ENCODE peak calls at places on chromosomes 3 and 15, in four cellular contexts. One of them, this sample, is unnamed.

GRCh38 chr15:25268166-25268565 is 170.7 kb downstream of the UBE3A start:
- DNase-seq in SK-N-SH: no peak
- DNase-seq in HepG2: peak
- DNase-seq in K562: peak
- DNase-seq in this sample: no peak

GRCh38 chr15:89936051-89936792 is 23.5 kb upstream of the ARPIN start:
- DNase-seq in HepG2: no peak
- DNase-seq in SK-N-SH: no peak
- DNase-seq in K562: no peak
- DNase-seq in this sample: no peak

GRCh38 chr15:48823237-48823636 is 12.4 kb upstream of the CEP152 start:
- DNase-seq in SK-N-SH: no peak
- DNase-seq in K562: no peak
- DNase-seq in HepG2: no peak
- DNase-seq in this sample: peak

GRCh38 chr15:97993310-97993738 is 32.8 kb downstream of the ARRDC4 start:
- DNase-seq in HepG2: no peak
- DNase-seq in K562: peak
- DNase-seq in SK-N-SH: no peak
- DNase-seq in this sample: no peak

GRCh38 chr3:8237893-8238292 is 263.7 kb upstream of the LMCD1 start:
- DNase-seq in SK-N-SH: no peak
- DNase-seq in K562: no peak
- DNase-seq in HepG2: no peak
- DNase-seq in this sample: no peak

GRCh38 chr3:25679166-25679565 is 14.5 kb upstream of the TOP2B start:
- DNase-seq in K562: no peak
- DNase-seq in HepG2: peak
- DNase-seq in SK-N-SH: peak
- DNase-seq in this sample: no peak

GRCh38 chr15:69853572-69853971 is 244.1 kb downstream of the TLE3 start:
- DNase-seq in K562: no peak
- DNase-seq in HepG2: no peak
- DNase-seq in SK-N-SH: no peak
- DNase-seq in this sample: no peak

GRCh38 chr3:60588806-60589205 is 662.4 kb downstream of the FHIT start:
- DNase-seq in K562: no peak
- DNase-seq in SK-N-SH: no peak
- DNase-seq in HepG2: no peak
- DNase-seq in this sample: no peak

GRCh38 chr15:39587291-39587909 is 6.5 kb downstream of the THBS1 start:
- DNase-seq in K562: no peak
- DNase-seq in SK-N-SH: no peak
- DNase-seq in HepG2: no peak
- DNase-seq in this sample: no peak
- TF ChIP-seq FOXJ3 in K562: no peak
- TF ChIP-seq FOXJ3 in SK-N-SH: no peak
- TF ChIP-seq FOXJ3 in HepG2: no peak
- TF ChIP-seq FOXJ3 in this sample: no peak

GRCh38 chr3:116806351-116806750 is 96.8 kb downstream of the TUSC7 start:
- DNase-seq in K562: no peak
- DNase-seq in SK-N-SH: no peak
- DNase-seq in HepG2: no peak
- DNase-seq in this sample: no peak

GRCh38 chr3:116809218-116809617 is 99.6 kb downstream of the TUSC7 start:
- DNase-seq in HepG2: no peak
- DNase-seq in SK-N-SH: no peak
- DNase-seq in K562: no peak
- DNase-seq in this sample: no peak
- TF ChIP-seq FOXJ3 in HepG2: no peak
- TF ChIP-seq FOXJ3 in SK-N-SH: no peak
- TF ChIP-seq FOXJ3 in K562: no peak
- TF ChIP-seq FOXJ3 in this sample: no peak

DNA sequence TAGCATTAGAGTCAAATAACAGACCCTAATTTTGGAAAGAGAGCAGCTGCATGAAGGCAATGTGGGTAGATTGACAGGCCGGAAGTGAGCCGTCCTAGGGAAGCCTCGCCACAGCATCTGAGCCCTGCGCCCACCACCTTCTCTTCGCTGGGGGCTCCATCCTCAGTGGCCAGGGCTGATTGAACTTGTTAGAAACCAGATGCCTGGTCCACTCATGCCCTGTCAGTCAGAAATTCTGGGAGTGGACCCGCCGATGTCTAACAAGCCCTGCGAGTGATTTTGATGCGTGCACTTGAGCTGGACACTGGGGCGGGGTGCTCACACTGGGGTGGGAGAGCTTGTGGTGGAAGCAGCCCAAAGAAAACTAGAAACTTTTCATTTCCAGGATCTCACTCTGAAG is 173.7 kb upstream of the NDN start:
- DNase-seq in HepG2: no peak
- DNase-seq in K562: no peak
- DNase-seq in SK-N-SH: no peak
- DNase-seq in this sample: no peak
- TF ChIP-seq FOXJ3 in HepG2: no peak
- TF ChIP-seq FOXJ3 in K562: no peak
- TF ChIP-seq FOXJ3 in SK-N-SH: no peak
- TF ChIP-seq FOXJ3 in this sample: no peak

GRCh38 chr3:32570426-32571191 is at the start of gene DYNC1LI1:
- DNase-seq in SK-N-SH: peak
- DNase-seq in K562: peak
- DNase-seq in HepG2: peak
- DNase-seq in this sample: peak

GRCh38 chr3:32564195-32564594 is 6.5 kb downstream of the DYNC1LI1 start:
- DNase-seq in HepG2: no peak
- DNase-seq in SK-N-SH: no peak
- DNase-seq in K562: no peak
- DNase-seq in this sample: no peak

GRCh38 chr3:32571192-32571485 is 481 bp upstream of the DYNC1LI1 start:
- DNase-seq in K562: no peak
- DNase-seq in SK-N-SH: no peak
- DNase-seq in HepG2: no peak
- DNase-seq in this sample: no peak

GRCh38 chr3:32568953-32569352 is 1.7 kb downstream of the DYNC1LI1 start:
- DNase-seq in HepG2: no peak
- DNase-seq in SK-N-SH: no peak
- DNase-seq in K562: no peak
- DNase-seq in this sample: no peak

GRCh38 chr3:32569540-32570425 is 875 bp downstream of the DYNC1LI1 start:
- DNase-seq in K562: peak
- DNase-seq in SK-N-SH: peak
- DNase-seq in HepG2: peak
- DNase-seq in this sample: peak
- TF ChIP-seq FOXJ3 in K562: no peak
- TF ChIP-seq FOXJ3 in SK-N-SH: no peak
- TF ChIP-seq FOXJ3 in HepG2: no peak
- TF ChIP-seq FOXJ3 in this sample: no peak

DNA sequence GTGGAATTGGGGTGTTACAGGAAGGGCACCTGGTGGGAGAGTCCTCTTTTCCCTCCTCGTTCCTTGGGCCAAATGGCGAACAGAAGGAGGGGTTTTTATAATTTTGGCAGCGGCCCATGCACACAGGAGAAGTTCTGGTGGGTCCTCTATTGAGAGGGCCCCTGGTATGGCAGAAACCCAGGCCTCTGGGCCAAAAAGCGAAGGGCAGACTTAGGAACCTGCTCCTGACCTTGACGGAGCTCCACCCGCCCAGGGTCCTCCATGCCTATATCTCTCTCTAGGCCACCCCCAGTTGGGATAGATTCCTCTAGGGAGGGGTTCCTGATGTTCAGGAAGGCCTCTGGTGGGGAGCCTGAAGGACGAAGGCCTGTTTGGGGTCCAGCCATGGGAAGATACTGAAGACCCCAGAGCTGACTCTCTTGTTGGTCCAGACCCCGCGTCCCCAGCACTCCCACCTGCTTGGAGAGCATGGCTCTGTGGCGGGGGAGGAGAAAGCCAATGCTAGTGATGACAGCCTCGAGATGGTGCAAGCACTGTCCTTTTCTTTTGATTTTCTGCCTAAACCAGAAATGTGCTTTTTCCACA is 104.2 kb downstream of the CORO2B start:
- DNase-seq in K562: no peak
- DNase-seq in SK-N-SH: no peak
- DNase-seq in HepG2: no peak
- DNase-seq in this sample: no peak
- TF ChIP-seq FOXJ3 in K562: no peak
- TF ChIP-seq FOXJ3 in SK-N-SH: no peak
- TF ChIP-seq FOXJ3 in HepG2: no peak
- TF ChIP-seq FOXJ3 in this sample: no peak

GRCh38 chr3:171565133-171565532 is 104.9 kb upstream of the TNIK start:
- DNase-seq in SK-N-SH: no peak
- DNase-seq in K562: no peak
- DNase-seq in HepG2: no peak
- DNase-seq in this sample: no peak

GRCh38 chr3:171564723-171565122 is 104.5 kb upstream of the TNIK start:
- DNase-seq in SK-N-SH: no peak
- DNase-seq in HepG2: no peak
- DNase-seq in K562: no peak
- DNase-seq in this sample: no peak

GRCh38 chr3:171569571-171570132 is 109.4 kb upstream of the TNIK start:
- DNase-seq in SK-N-SH: no peak
- DNase-seq in HepG2: no peak
- DNase-seq in K562: peak
- DNase-seq in this sample: no peak

GRCh38 chr3:171565671-171566070 is 105.5 kb upstream of the TNIK start:
- DNase-seq in HepG2: peak
- DNase-seq in SK-N-SH: no peak
- DNase-seq in K562: no peak
- DNase-seq in this sample: no peak

GRCh38 chr3:171566803-171567422 is 106.7 kb upstream of the TNIK start:
- DNase-seq in HepG2: peak
- DNase-seq in SK-N-SH: peak
- DNase-seq in K562: peak
- DNase-seq in this sample: no peak
- TF ChIP-seq FOXJ3 in HepG2: no peak
- TF ChIP-seq FOXJ3 in SK-N-SH: no peak
- TF ChIP-seq FOXJ3 in K562: no peak
- TF ChIP-seq FOXJ3 in this sample: no peak